ENCODE peak calls at places on chromosomes 13 and 19, in six cellular contexts. P is cardiac muscle cell, N is kidney epithelial cell, L is DND-41, A is A673, M is breast epithelium. V is an unnamed sample.
A peak's percentile ranks its signal among the peaks of the same experiment; 100 is the strongest.

GRCh38 chr13:113596321-113597200 is 12.0 kb downstream of the TFDP1 start:
- DNase-seq in P (no peak), N (no peak), L (no peak), A (no peak), M (peak; percentile 24), V (no peak)

GRCh38 chr13:58712191-58712590 is 1080.6 kb downstream of the PCDH17 start:
- DNase-seq in P (no peak), N (no peak), L (no peak), A (no peak), M (no peak), V (peak; percentile 59)

GRCh38 chr13:31385534-31385933 is 185.8 kb downstream of the B3GLCT start:
- DNase-seq in P (no peak), N (no peak), L (no peak), A (peak; percentile 8), M (no peak), V (no peak)

GRCh38 chr13:79663977-79664636 is 183.2 kb downstream of the NDFIP2 start:
- DNase-seq in P (no peak), N (no peak), L (no peak), A (no peak), M (no peak), V (no peak)

GRCh38 chr13:78658630-78659449 is at the start of gene OBI1:
- DNase-seq in P (peak; percentile 89), N (peak; percentile 49), L (peak; percentile 91), A (peak; percentile 93), M (peak; percentile 84), V (peak; percentile 93)

GRCh38 chr19:30253581-30253996 is 118.6 kb upstream of the ZNF536 start:
- DNase-seq in P (no peak), N (no peak), L (no peak), A (peak; percentile 36), M (no peak), V (no peak)

GRCh38 chr13:40200273-40200978 is 466.0 kb downstream of the FOXO1 start:
- DNase-seq in P (no peak), N (no peak), L (no peak), A (no peak), M (no peak), V (no peak)

GRCh38 chr19:29365836-29366417 is 153.0 kb upstream of the UQCRFS1 start:
- DNase-seq in P (no peak), N (no peak), L (no peak), A (no peak), M (no peak), V (no peak)

GRCh38 chr13:53138369-53139036 is 109.9 kb downstream of the OLFM4 start:
- DNase-seq in P (no peak), N (no peak), L (no peak), A (no peak), M (no peak), V (no peak)

GRCh38 chr13:59681630-59682311 is 482.0 kb downstream of the DIAPH3 start:
- DNase-seq in P (no peak), N (no peak), L (no peak), A (no peak), M (no peak), V (no peak)

GRCh38 chr13:43339843-43340550 is 316.6 kb downstream of the DNAJC15 start:
- DNase-seq in P (no peak), N (no peak), L (no peak), A (no peak), M (no peak), V (no peak)

GRCh38 chr13:40494513-40494912 is 171.9 kb downstream of the FOXO1 start:
- DNase-seq in P (peak; percentile 23), N (no peak), L (no peak), A (no peak), M (no peak), V (no peak)

GRCh38 chr19:56314018-56314583 is 538 bp downstream of the ZSCAN5A start:
- DNase-seq in P (no peak), N (no peak), L (no peak), A (peak; percentile 7), M (no peak), V (no peak)

GRCh38 chr13:43200736-43201135 is 177.3 kb downstream of the DNAJC15 start:
- DNase-seq in P (peak; percentile 77), N (no peak), L (no peak), A (no peak), M (no peak), V (no peak)

GRCh38 chr19:11506101-11506555 is 489 bp upstream of the ZNF653 start:
- DNase-seq in P (no peak), N (no peak), L (no peak), A (no peak), M (no peak), V (no peak)

GRCh38 chr13:80586356-80586755 is 245.4 kb upstream of the SPRY2 start:
- DNase-seq in P (no peak), N (no peak), L (no peak), A (no peak), M (no peak), V (no peak)

GRCh38 chr19:843180-843835 is 2.5 kb downstream of the PRTN3 start:
- DNase-seq in P (peak; percentile 71), N (no peak), L (no peak), A (no peak), M (no peak), V (no peak)

GRCh38 chr13:90968510-90968909 is 379.0 kb upstream of the MIR17HG start:
- DNase-seq in P (peak; percentile 58), N (no peak), L (peak; percentile 5), A (peak; percentile 41), M (no peak), V (no peak)

GRCh38 chr13:32150794-32151193 is 119.2 kb downstream of the FRY start:
- DNase-seq in P (no peak), N (no peak), L (no peak), A (no peak), M (no peak), V (peak; percentile 38)

GRCh38 chr19:9857076-9857721 is 22.1 kb downstream of the PIN1 start:
- DNase-seq in P (no peak), N (no peak), L (no peak), A (no peak), M (no peak), V (no peak)

GRCh38 chr13:32225494-32225931 is 89.7 kb downstream of the ZAR1L start:
- DNase-seq in P (no peak), N (peak; percentile 23), L (no peak), A (no peak), M (no peak), V (no peak)

GRCh38 chr19:9130965-9131364 is 4.2 kb upstream of the OR7G3 start:
- DNase-seq in P (no peak), N (no peak), L (no peak), A (no peak), M (no peak), V (no peak)

GRCh38 chr13:79779761-79780160 is 298.8 kb downstream of the NDFIP2 start:
- DNase-seq in P (no peak), N (no peak), L (no peak), A (peak; percentile 26), M (no peak), V (peak; percentile 42)

GRCh38 chr13:112446347-112446861 is 70.2 kb downstream of the SPACA7 start:
- DNase-seq in P (no peak), N (no peak), L (no peak), A (no peak), M (no peak), V (peak; percentile 47)

GRCh38 chr13:109840201-109840892 is 54.0 kb upstream of the IRS2 start:
- DNase-seq in P (no peak), N (peak; percentile 57), L (peak; percentile 28), A (peak; percentile 25), M (no peak), V (no peak)

GRCh38 chr13:113598481-113598880 is 13.9 kb downstream of the TFDP1 start:
- DNase-seq in P (no peak), N (no peak), L (no peak), A (no peak), M (peak; percentile 15), V (peak; percentile 57)

GRCh38 chr13:78608254-78608704 is 4.9 kb upstream of the POU4F1 start:
- DNase-seq in P (no peak), N (no peak), L (no peak), A (no peak), M (no peak), V (no peak)

GRCh38 chr19:19606021-19606420 is 12.5 kb downstream of the PBX4 start:
- DNase-seq in P (no peak), N (no peak), L (peak; percentile 57), A (no peak), M (no peak), V (peak; percentile 6)

GRCh38 chr19:16185123-16185924 is at the start of gene FAM32A:
- DNase-seq in P (peak; percentile 98), N (peak; percentile 97), L (peak; percentile 100), A (peak; percentile 99), M (peak; percentile 100), V (peak; percentile 98)

GRCh38 chr19:16190198-16190597 is 5.0 kb downstream of the FAM32A start:
- DNase-seq in P (no peak), N (no peak), L (no peak), A (no peak), M (no peak), V (no peak)

GRCh38 chr19:16184665-16185122 is 516 bp upstream of the FAM32A start:
- DNase-seq in P (no peak), N (no peak), L (no peak), A (no peak), M (no peak), V (no peak)

GRCh38 chr19:16188521-16188920 is 3.3 kb downstream of the FAM32A start:
- DNase-seq in P (no peak), N (no peak), L (no peak), A (no peak), M (no peak), V (no peak)

DNA sequence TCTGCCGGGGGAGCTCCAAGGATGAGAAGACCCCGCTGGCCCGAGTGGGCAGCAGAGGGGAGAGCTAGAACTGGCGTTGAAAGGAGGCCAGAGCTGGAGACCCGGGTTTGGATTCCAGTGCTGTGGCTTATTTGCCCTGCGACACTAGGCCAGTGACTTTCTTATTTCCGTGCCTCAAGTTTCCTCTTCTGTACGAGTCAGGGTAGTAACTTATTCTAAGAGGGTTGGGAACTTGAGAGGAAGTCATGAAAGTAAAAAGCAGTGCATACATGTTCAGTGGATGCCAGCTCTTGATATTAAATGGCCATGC is 670 bp downstream of the FAM32A start:
- DNase-seq in P (peak; percentile 73), N (no peak), L (no peak), A (peak; percentile 39), M (no peak), V (no peak)
- TF ChIP-seq CTCF in P (peak; percentile 48), N (peak; percentile 66), L (peak; percentile 67), A (peak; percentile 48), M (no peak), V (no peak)

GRCh38 chr19:46271488-46272197 is 25.2 kb upstream of the HIF3A start:
- DNase-seq in P (no peak), N (peak; percentile 99), L (no peak), A (no peak), M (no peak), V (no peak)
- H3K4me3 ChIP-seq in P (no peak overlapping the region), N (no peak overlapping the region), L (no peak overlapping the region), A (no peak overlapping the region), M (no peak overlapping the region), V (no peak overlapping the region)

GRCh38 chr19:50352242-50352641 is 13.2 kb downstream of the NAPSA start:
- DNase-seq in P (no peak), N (no peak), L (no peak), A (no peak), M (no peak), V (no peak)

GRCh38 chr19:50344661-50345318 is 15.6 kb upstream of the KCNC3 start:
- DNase-seq in P (no peak), N (no peak), L (no peak), A (no peak), M (no peak), V (no peak)

GRCh38 chr19:50349277-50350057 is 16.0 kb downstream of the NAPSA start:
- DNase-seq in P (no peak), N (no peak), L (no peak), A (no peak), M (no peak), V (no peak)
- TF ChIP-seq CTCF in P (no peak), N (no peak), L (no peak), A (no peak), M (no peak), V (no peak)

GRCh38 chr19:7861619-7862412 is 12.4 kb downstream of the PRR36 start:
- DNase-seq in P (no peak), N (no peak), L (no peak), A (no peak), M (no peak), V (no peak)
- H3K4me3 ChIP-seq in P (peak overlapping the region; percentile 15), N (peak overlapping the region; percentile 37), L (no peak overlapping the region), A (no peak overlapping the region), M (no peak overlapping the region), V (no peak overlapping the region)